ENCODE peak calls at places on chromosomes 3 and 15, in four cellular contexts. J, L, V and G are unnamed samples.

GRCh38 chr3:28726840-28727239 is 378.2 kb upstream of the AZI2 start:
- DNase-seq in J (peak; percentile 27), L (peak; percentile 65), V (peak; percentile 89), G (peak; percentile 60)

GRCh38 chr3:127639173-127640030 is 10.4 kb downstream of the PODXL2 start:
- DNase-seq in J (no peak), L (no peak), V (no peak), G (no peak)

GRCh38 chr15:28985691-28986090 is 99.9 kb downstream of the APBA2 start:
- DNase-seq in J (no peak), L (no peak), V (peak; percentile 33), G (no peak)

GRCh38 chr3:160403796-160404510 is 4.5 kb downstream of the SMC4 start:
- DNase-seq in J (peak; percentile 56), L (no peak), V (no peak), G (no peak)

GRCh38 chr15:77819271-77819806 is 186.6 kb upstream of the LINGO1 start:
- DNase-seq in J (no peak), L (peak; percentile 86), V (peak; percentile 66), G (no peak)

GRCh38 chr15:91857772-91858171 is 4.3 kb downstream of the SLCO3A1 start:
- DNase-seq in J (no peak), L (no peak), V (no peak), G (no peak)

GRCh38 chr15:44735482-44736260 is 657 bp upstream of the TRIM69 start:
- DNase-seq in J (peak; percentile 17), L (no peak), V (no peak), G (peak; percentile 80)

GRCh38 chr3:177921153-177921552 is 615.1 kb upstream of the KCNMB2 start:
- DNase-seq in J (no peak), L (no peak), V (no peak), G (no peak)

GRCh38 chr15:66508293-66508883 is 3.3 kb downstream of the ZWILCH start:
- DNase-seq in J (no peak), L (no peak), V (no peak), G (no peak)

GRCh38 chr3:14230729-14231128 is 52.1 kb downstream of the LSM3 start:
- DNase-seq in J (no peak), L (no peak), V (peak; percentile 37), G (peak; percentile 36)

GRCh38 chr3:153897025-153897723 is 224.0 kb upstream of the ARHGEF26 start:
- DNase-seq in J (no peak), L (no peak), V (no peak), G (no peak)

GRCh38 chr3:107211608-107212007 is 165.6 kb upstream of the CCDC54 start:
- DNase-seq in J (no peak), L (no peak), V (no peak), G (no peak)

DNA sequence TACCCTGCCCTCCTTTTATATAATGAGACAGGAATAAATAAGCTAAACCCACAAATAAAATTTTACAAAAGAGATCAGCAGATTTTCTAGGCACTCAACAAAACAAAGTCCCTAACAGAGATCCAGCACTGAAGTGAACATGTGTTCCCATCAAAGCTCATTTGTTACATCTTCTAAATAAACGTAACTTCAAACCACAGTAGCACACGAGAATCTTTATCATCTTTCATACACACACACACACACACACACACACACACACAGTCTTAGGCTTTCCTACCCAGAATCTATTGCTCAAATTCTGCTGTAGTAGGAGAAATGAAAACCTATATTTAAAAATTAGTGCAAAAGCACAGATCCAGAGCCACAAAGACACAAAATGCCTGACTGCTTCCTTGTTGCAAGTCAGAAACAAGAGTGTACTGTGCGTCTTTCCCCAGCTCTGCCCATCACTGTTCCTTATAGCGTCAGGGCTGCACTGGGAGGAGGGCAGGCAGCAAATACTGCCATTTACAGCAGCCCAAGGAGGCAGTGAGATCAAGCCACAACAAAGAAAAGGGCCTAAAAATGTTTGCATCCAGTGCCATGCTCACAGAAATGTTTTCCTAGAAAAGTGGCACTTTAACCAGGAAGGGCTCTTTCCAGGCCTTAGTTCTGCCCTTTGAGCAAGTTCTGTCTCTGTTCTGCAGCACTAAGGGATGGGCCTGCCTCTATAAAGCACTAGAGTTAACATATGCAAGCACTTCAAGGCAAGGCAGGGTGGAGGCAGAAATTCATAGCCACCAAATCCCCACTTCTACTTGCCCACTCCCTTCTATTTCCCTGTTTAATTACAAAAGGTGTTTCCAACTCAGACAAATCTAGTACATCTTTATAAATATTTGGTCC is 6.0 kb downstream of the IP6K1 start:
- DNase-seq in J (peak; percentile 33), L (no peak), V (no peak), G (no peak)
- H3K36me3 ChIP-seq in J (peaks cover 4% of the 10 kb centered on the region), L (no peaks in the 10 kb centered on the region), V (peaks cover 56% of the 10 kb centered on the region), G (peaks cover 8% of the 10 kb centered on the region)

GRCh38 chr3:193640728-193641127 is 47.7 kb downstream of the OPA1 start:
- DNase-seq in J (peak; percentile 11), L (no peak), V (no peak), G (no peak)
- H3K36me3 ChIP-seq in J (peaks cover 3% of the 10 kb centered on the region), L (peaks cover 7% of the 10 kb centered on the region), V (peaks cover 86% of the 10 kb centered on the region), G (peaks cover 50% of the 10 kb centered on the region)

DNA sequence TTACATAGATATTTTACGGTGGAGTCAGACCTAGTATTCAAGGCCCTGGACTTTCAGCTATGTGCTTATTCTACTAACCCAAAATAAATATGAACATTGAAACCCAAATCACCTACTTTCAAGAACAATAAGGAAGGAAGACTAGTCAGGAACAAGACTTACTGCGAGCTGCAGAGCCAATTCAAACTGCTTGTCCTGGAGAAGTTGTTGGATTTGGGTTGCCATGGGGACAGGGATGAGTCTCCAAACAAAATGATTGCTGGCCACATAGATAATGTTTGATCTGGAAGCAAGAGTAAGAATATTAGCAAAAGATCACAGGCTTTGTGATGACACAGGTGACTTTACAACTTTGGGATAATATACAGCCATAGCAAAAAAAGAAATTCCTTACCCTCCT is 21.6 kb upstream of the PLA2G4F start:
- DNase-seq in J (no peak), L (no peak), V (no peak), G (no peak)
- H3K36me3 ChIP-seq in J (peaks cover 9% of the 10 kb centered on the region), L (peaks cover 8% of the 10 kb centered on the region), V (peaks cover 68% of the 10 kb centered on the region), G (peaks cover 65% of the 10 kb centered on the region)

DNA sequence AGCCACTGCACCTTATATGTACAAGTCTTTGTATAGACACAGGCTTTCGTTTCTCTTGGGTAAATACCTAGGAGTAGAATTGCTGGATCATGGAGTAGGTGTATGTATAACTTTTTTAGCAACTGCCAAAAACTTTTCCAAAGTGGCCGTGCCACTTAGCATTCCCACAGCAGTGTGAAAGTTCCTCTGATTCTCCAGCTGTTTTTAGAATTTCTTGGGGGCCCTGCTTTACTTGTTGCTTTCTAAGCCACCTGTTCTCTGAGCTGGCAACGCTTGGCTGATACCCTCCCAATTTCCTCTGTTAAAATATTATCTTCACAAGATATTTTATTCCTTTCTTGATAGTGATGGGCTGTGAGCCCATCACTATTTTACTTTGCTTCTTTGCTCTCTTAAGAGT is 19.2 kb downstream of the LIMD1 start:
- DNase-seq in J (no peak), L (no peak), V (no peak), G (no peak)
- H3K36me3 ChIP-seq in J (peaks cover 4% of the 10 kb centered on the region), L (no peaks in the 10 kb centered on the region), V (peaks cover 14% of the 10 kb centered on the region), G (no peaks in the 10 kb centered on the region)

GRCh38 chr15:89194608-89195007 is 26.8 kb downstream of the RLBP1 start:
- DNase-seq in J (no peak), L (no peak), V (no peak), G (no peak)
- H3K36me3 ChIP-seq in J (peaks cover 8% of the 10 kb centered on the region), L (peaks cover 6% of the 10 kb centered on the region), V (peaks cover 11% of the 10 kb centered on the region), G (peaks cover 88% of the 10 kb centered on the region)

DNA sequence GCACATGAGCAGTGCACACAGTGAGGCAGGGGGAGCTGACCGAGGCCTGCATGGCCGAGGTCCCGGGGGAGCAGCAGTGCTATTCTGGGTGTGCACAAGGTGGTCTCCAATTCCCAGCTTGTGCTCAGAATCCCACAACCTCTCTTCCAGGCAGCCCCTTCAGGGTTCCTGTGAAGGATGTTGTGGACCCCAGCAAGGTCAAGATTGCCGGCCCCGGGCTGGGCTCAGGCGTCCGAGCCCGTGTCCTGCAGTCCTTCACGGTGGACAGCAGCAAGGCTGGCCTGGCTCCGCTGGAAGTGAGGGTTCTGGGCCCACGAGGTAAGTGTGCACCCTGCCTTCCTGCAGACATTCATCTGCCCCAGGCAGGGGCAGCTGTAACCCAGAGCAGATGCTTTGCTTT is 80.2 kb downstream of the DNASE1L3 start:
- DNase-seq in J (no peak), L (no peak), V (no peak), G (no peak)
- H3K36me3 ChIP-seq in J (peaks cover 12% of the 10 kb centered on the region), L (peaks cover 47% of the 10 kb centered on the region), V (peaks cover 98% of the 10 kb centered on the region), G (peaks cover 53% of the 10 kb centered on the region)

GRCh38 chr3:12910356-12911099 is 69.2 kb upstream of the RPL32 start:
- DNase-seq in J (no peak), L (no peak), V (no peak), G (no peak)
- H3K36me3 ChIP-seq in J (peaks cover 12% of the 10 kb centered on the region), L (peaks cover 12% of the 10 kb centered on the region), V (peaks cover 34% of the 10 kb centered on the region), G (peaks cover 89% of the 10 kb centered on the region)

GRCh38 chr3:172351895-172352466 is 96.3 kb downstream of the GHSR start:
- DNase-seq in J (no peak), L (no peak), V (no peak), G (no peak)
- H3K36me3 ChIP-seq in J (peaks cover 5% of the 10 kb centered on the region), L (peaks cover 6% of the 10 kb centered on the region), V (peaks cover 92% of the 10 kb centered on the region), G (peaks cover 52% of the 10 kb centered on the region)